ENCODE peak calls at places on chromosomes 2 and 18, in six cellular contexts. Y is KBM-7, E is thoracic aorta, W is T follicular helper cell, B is LHCN-M2, U is neural crest cell. M is an unnamed sample.
A peak's percentile ranks its signal among the peaks of the same experiment; 100 is the strongest.

GRCh38 chr18:8847900-8848299 is 142.5 kb downstream of the MTCL1 start:
- DNase-seq in B (no peak), E (no peak), Y (no peak), W (no peak), U (no peak), M (no peak)

GRCh38 chr2:179538406-179538805 is 273.8 kb upstream of the SESTD1 start:
- DNase-seq in E (no peak), U (no peak), Y (no peak), W (no peak), B (peak; percentile 71), M (no peak)

GRCh38 chr2:96470636-96471035 is 34.5 kb downstream of the NEURL3 start:
- DNase-seq in B (peak; percentile 8), W (peak; percentile 19), E (no peak), Y (no peak), U (peak; percentile 55), M (no peak)

GRCh38 chr2:180572346-180572745 is 408.1 kb upstream of the UBE2E3 start:
- DNase-seq in E (no peak), W (no peak), Y (no peak), U (no peak), B (peak; percentile 35), M (no peak)

GRCh38 chr2:67802824-67803223 is 260.0 kb downstream of the C1D start:
- DNase-seq in B (no peak), Y (no peak), U (no peak), E (no peak), W (no peak), M (no peak)

GRCh38 chr2:65227035-65227470 is 578 bp upstream of the ACTR2 start:
- DNase-seq in Y (no peak), W (no peak), U (no peak), B (no peak), E (no peak), M (peak; percentile 52)

GRCh38 chr2:215528555-215528954 is 92.7 kb upstream of the FN1 start:
- DNase-seq in B (peak; percentile 98), U (no peak), E (peak; percentile 8), Y (no peak), W (no peak), M (no peak)

GRCh38 chr2:120619579-120619978 is 116.1 kb upstream of the GLI2 start:
- DNase-seq in W (no peak), Y (no peak), E (no peak), U (no peak), B (no peak), M (no peak)

GRCh38 chr2:141411419-141411818 is 719.4 kb downstream of the LRP1B start:
- DNase-seq in B (no peak), E (no peak), W (no peak), Y (no peak), U (no peak), M (no peak)

GRCh38 chr2:12507295-12507694 is 209.4 kb upstream of the TRIB2 start:
- DNase-seq in B (peak; percentile 93), U (no peak), W (peak; percentile 20), E (no peak), Y (peak; percentile 43), M (peak; percentile 72)

GRCh38 chr18:25283769-25284168 is 68.2 kb downstream of the ZNF521 start:
- DNase-seq in U (no peak), B (no peak), Y (no peak), W (no peak), E (no peak), M (no peak)

GRCh38 chr2:2189112-2189398 is 142.0 kb downstream of the MYT1L start:
- DNase-seq in B (no peak), U (no peak), E (no peak), W (no peak), Y (no peak), M (no peak)

GRCh38 chr2:228559774-228560415 is 378.4 kb upstream of the SPHKAP start:
- DNase-seq in U (no peak), Y (no peak), E (no peak), B (no peak), W (no peak), M (no peak)

GRCh38 chr2:67169417-67170140 is 227.6 kb upstream of the ETAA1 start:
- DNase-seq in E (no peak), W (no peak), Y (no peak), B (peak; percentile 61), U (no peak), M (no peak)

GRCh38 chr18:58980991-58981390 is 116.3 kb downstream of the ZNF532 start:
- DNase-seq in U (no peak), Y (no peak), E (no peak), W (no peak), B (no peak), M (no peak)

GRCh38 chr2:235052514-235053354 is 100.9 kb downstream of the SH3BP4 start:
- DNase-seq in E (no peak), B (no peak), Y (no peak), U (no peak), W (no peak), M (no peak)